ENCODE peak calls at places on chromosomes 6 and 20, in seven cellular contexts. G, T, S, B, L, H and J are unnamed samples.

GRCh38 chr6:40922281-40922680 is 116.7 kb downstream of the UNC5CL start:
- DNase-seq in G (peak), T (no peak), S (no peak), B (peak), L (no peak), H (no peak), J (peak)

GRCh38 chr6:128597956-128598355 is 77.6 kb upstream of the PTPRK start:
- DNase-seq in G (no peak), T (no peak), S (no peak), B (no peak), L (peak), H (no peak), J (no peak)

GRCh38 chr20:52209154-52209571 is 17.6 kb upstream of the ZFP64 start:
- DNase-seq in G (no peak), T (no peak), S (no peak), B (no peak), L (no peak), H (no peak), J (no peak)

GRCh38 chr20:4787825-4788224 is 66.1 kb downstream of the PRND start:
- DNase-seq in G (no peak), T (no peak), S (no peak), B (no peak), L (no peak), H (no peak), J (no peak)

GRCh38 chr6:125124250-125124777 is 29.3 kb upstream of the TPD52L1 start:
- DNase-seq in G (peak), T (no peak), S (no peak), B (no peak), L (peak), H (no peak), J (peak)

GRCh38 chr6:14804444-14805210 is 441.2 kb upstream of the JARID2 start:
- DNase-seq in G (peak), T (peak), S (no peak), B (peak), L (peak), H (peak), J (peak)

GRCh38 chr20:37390503-37390890 is 44.6 kb downstream of the SRC start:
- DNase-seq in G (no peak), T (no peak), S (no peak), B (no peak), L (no peak), H (no peak), J (no peak)

GRCh38 chr20:52001999-52002666 is 189.4 kb downstream of the ZFP64 start:
- DNase-seq in G (peak), T (peak), S (no peak), B (no peak), L (no peak), H (no peak), J (no peak)

GRCh38 chr6:149862901-149863595 is 1.1 kb downstream of the LRP11 start:
- DNase-seq in G (peak), T (peak), S (no peak), B (peak), L (peak), H (no peak), J (peak)

GRCh38 chr20:52983726-52984450 is 11.7 kb downstream of the TSHZ2 start:
- DNase-seq in G (no peak), T (no peak), S (no peak), B (no peak), L (no peak), H (no peak), J (no peak)

GRCh38 chr6:30568245-30568644 is 3.0 kb upstream of the ABCF1 start:
- DNase-seq in G (no peak), T (no peak), S (no peak), B (no peak), L (no peak), H (no peak), J (no peak)

GRCh38 chr6:54813901-54814300 is 32.7 kb upstream of the FAM83B start:
- DNase-seq in G (no peak), T (no peak), S (no peak), B (no peak), L (peak), H (no peak), J (no peak)

GRCh38 chr20:4795394-4795793 is 73.7 kb downstream of the PRND start:
- DNase-seq in G (peak), T (no peak), S (no peak), B (peak), L (peak), H (peak), J (peak)

DNA sequence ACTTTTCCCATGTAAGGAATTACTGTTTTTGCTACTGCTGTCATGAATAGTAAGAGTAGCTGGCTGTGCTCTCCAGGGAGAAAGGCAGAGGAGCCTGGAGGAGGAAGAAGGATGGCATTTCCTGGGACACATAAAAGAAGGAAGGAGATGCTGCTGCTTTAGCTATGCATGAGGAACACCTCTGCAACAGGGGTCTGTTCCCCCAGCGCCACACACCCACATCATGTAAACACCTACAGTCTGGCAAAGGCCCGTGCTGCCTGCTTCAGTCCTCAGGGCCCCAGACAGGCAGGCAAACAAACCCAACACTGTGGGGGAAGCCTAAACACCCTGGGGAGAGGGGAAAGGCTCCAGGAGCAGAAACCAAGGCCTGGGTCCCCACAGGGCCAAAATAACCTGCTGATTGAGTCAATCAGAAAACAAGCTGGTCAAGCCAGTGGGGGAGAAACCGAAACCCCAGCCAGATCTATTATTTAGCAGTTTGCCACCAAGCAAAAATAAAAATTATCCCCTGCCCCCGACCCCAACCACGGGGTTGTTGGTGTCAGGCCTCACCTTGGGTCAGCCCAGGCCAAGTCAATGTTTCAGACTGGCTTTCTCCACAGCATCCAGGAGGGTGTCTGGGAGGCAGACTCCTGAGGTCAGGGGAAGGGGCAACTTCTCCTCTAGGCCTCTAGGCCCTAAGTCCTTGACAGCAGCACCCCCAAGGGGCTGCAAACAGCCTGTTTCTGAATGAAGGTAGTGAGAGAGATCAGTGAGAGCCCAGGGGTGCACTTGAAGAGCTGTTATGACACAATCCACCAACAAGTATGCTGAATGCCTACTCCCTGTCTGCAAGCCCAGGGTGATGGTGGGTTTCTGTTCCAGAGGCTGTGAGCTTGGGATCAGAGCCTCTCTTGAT is 34.6 kb upstream of the SCUBE3 start:
- DNase-seq in G (no peak), T (no peak), S (no peak), B (no peak), L (no peak), H (no peak), J (no peak)
- TF ChIP-seq CTCF in G (no peak), T (no peak), S (no peak), B (no peak), L (no peak), H (no peak), J (no peak)

DNA sequence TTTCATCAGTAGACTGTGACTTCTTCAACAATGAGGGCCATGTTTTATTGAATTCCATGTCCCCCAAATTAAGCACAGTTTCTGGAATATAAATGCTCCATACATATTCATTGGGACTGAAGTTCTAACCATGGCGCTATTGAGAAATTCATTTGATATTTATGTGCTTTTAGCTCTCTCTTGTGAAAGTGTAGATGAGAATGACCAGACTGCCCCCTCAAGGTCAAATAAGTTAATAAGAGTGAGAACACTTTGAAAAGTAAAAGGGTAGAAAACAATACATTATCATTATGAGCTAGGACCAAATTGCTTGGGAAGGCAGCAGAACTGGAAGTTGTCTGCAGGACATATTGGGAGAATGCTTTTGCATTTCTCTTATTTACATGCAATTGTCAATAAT is 597.9 kb downstream of the EPM2A start:
- DNase-seq in G (peak), T (no peak), S (no peak), B (peak), L (peak), H (no peak), J (peak)
- TF ChIP-seq CTCF in G (peak), T (peak), S (no peak), B (peak), L (peak), H (no peak), J (peak)

GRCh38 chr6:93701526-93701925 is 282.2 kb upstream of the EPHA7 start:
- DNase-seq in G (peak), T (no peak), S (no peak), B (no peak), L (no peak), H (no peak), J (no peak)
- TF ChIP-seq CTCF in G (no peak), T (no peak), S (no peak), B (no peak), L (no peak), H (no peak), J (no peak)

DNA sequence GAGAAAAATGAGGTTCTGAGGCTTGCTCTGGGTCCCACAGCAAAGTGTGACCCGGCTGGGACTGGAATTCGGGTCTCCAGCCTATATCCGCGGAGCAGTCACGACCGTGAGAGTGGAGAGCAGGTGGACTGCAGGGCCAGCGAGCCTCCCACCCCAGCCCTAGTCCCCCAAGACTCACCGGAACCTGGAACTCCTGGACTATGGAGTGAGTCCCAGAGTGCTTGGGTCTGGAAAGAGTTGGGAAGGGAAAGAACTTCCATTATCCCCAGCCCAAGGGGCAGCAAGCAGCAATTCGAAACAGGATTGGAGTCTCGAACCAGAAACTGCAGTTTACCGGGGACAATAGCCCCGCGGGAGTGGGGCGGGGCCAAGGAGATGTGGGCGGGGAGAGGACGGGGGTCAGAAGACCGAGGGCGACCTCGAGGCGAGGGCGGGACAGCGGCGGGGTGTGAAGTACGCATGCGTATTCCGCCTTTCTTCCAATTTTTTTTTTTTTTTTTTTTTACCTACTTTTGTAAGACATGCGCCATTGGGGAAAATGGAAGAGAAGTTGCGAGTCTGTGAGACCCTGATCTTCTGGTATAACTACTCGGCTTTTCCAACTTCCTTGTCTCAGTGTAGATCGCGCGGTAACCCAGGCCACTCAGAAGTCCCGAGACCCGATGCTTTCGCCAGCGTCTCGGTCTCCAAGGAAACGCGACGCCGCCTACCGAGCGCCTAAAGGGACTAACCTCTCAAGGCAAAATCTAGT is at the start of gene C20orf96:
- DNase-seq in G (peak), T (peak), S (peak), B (peak), L (peak), H (no peak), J (peak)
- TF ChIP-seq CTCF in G (peak), T (peak), S (peak), B (peak), L (peak), H (peak), J (peak)

GRCh38 chr6:73854998-73855718 is 159.2 kb downstream of the CD109 start:
- DNase-seq in G (peak), T (peak), S (no peak), B (peak), L (peak), H (no peak), J (peak)
- TF ChIP-seq CTCF in G (peak), T (peak), S (peak), B (peak), L (peak), H (peak), J (peak)

GRCh38 chr6:8462169-8462568 is 26.8 kb upstream of the SLC35B3 start:
- DNase-seq in G (no peak), T (no peak), S (no peak), B (peak), L (no peak), H (no peak), J (no peak)
- TF ChIP-seq CTCF in G (no peak), T (no peak), S (no peak), B (no peak), L (no peak), H (no peak), J (no peak)

GRCh38 chr20:12833861-12834260 is 174.9 kb upstream of the SPTLC3 start:
- DNase-seq in G (no peak), T (no peak), S (no peak), B (no peak), L (no peak), H (no peak), J (no peak)

GRCh38 chr20:12837646-12838045 is 171.1 kb upstream of the SPTLC3 start:
- DNase-seq in G (no peak), T (no peak), S (no peak), B (no peak), L (peak), H (no peak), J (no peak)

GRCh38 chr20:12835999-12836398 is 172.8 kb upstream of the SPTLC3 start:
- DNase-seq in G (no peak), T (no peak), S (no peak), B (no peak), L (peak), H (no peak), J (no peak)

DNA sequence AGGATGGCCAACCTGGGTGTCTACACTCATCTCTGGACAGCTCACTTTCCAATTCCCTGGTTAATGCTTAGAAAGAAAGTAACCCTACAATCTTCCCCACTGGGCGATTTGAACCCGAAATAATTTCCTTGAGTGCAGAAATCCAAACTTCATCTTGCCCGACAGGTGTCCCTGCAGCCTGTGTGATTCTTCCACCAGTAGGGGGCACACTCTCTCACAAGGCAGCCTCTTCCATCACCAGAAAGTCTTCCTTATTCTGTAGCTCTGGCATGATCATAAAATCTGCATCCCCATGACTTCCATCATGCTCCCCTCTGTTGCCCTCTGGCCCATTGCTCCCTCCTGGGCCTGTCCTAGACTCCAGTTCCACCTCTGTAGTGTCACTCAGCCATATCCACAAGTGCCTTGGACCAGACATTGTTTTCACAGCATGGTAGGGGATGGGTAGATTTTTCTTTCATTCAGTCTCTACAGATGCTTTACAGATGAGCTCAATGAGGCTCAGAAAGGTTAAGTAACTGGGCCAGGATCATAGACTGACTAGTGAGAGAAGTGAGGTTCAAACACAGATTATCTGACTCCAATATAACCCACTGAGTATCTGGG is 170.4 kb upstream of the SPTLC3 start:
- DNase-seq in G (no peak), T (no peak), S (no peak), B (no peak), L (no peak), H (no peak), J (no peak)
- TF ChIP-seq CTCF in G (peak), T (no peak), S (no peak), B (no peak), L (peak), H (no peak), J (no peak)

GRCh38 chr6:112081569-112081968 is 5.7 kb downstream of the TUBE1 start:
- DNase-seq in G (no peak), T (no peak), S (no peak), B (no peak), L (no peak), H (no peak), J (no peak)

GRCh38 chr6:112087136-112087908 is at the start of the genes FAM229B and TUBE1:
- DNase-seq in G (peak), T (peak), S (peak), B (peak), L (peak), H (peak), J (peak)

GRCh38 chr6:112085666-112086065 is 1.6 kb downstream of the TUBE1 start:
- DNase-seq in G (no peak), T (no peak), S (no peak), B (no peak), L (no peak), H (no peak), J (no peak)

GRCh38 chr6:112087916-112088315 is 525 bp downstream of the FAM229B start:
- DNase-seq in G (no peak), T (no peak), S (no peak), B (peak), L (no peak), H (no peak), J (no peak)

DNA sequence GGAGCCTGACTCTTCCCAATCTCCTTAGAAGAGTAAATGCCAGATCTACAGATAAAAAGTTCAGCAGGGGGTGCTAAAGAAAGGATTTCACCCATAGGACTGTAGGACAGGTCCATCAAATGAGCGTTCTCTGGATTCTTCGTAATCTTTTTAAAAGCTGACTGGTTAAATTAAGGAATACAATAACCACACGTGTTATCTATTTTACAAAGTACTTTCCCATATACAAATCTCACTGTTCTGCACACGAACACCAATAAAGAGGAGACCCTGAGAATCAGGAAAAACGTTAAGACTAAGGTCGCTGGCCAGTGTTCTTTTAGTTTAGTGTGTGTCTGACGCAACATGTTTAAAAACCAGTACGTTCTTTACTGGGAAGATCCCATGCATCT is 542 bp downstream of the TUBE1 start:
- DNase-seq in G (peak), T (peak), S (no peak), B (peak), L (peak), H (no peak), J (peak)
- TF ChIP-seq CTCF in G (peak), T (peak), S (no peak), B (peak), L (peak), H (peak), J (peak)